ENCODE peak calls at places on chromosome 9, in four cellular contexts. V is brain microvascular endothelial cell, Q is fibroblast of lung, U is AG04449. L is an unnamed sample.

GRCh38 chr9:134864821-134865190 is 15.8 kb upstream of the FCN2 start:
- DNase-seq in V (no peak), Q (no peak), U (no peak), L (no peak)

GRCh38 chr9:115295749-115296148 is 177.8 kb upstream of the TNC start:
- DNase-seq in V (no peak), Q (no peak), U (no peak), L (no peak)

GRCh38 chr9:136182850-136183422 is 22.0 kb downstream of the LHX3 start:
- DNase-seq in V (no peak), Q (no peak), U (no peak), L (no peak)

GRCh38 chr9:134662143-134662876 is 20.7 kb downstream of the COL5A1 start:
- DNase-seq in V (peak), Q (peak), U (peak), L (peak)

GRCh38 chr9:131590907-131591844 is 45.9 kb downstream of the PRRT1B start:
- DNase-seq in V (peak), Q (peak), U (peak), L (peak)

GRCh38 chr9:35490910-35491465 is 1.1 kb downstream of the RUSC2 start:
- DNase-seq in V (peak), Q (peak), U (no peak), L (no peak)

GRCh38 chr9:121717141-121717749 is 65.8 kb downstream of the DAB2IP start:
- DNase-seq in V (no peak), Q (no peak), U (no peak), L (peak)

GRCh38 chr9:105993921-105994715 is 299.8 kb downstream of the TMEM38B start:
- DNase-seq in V (no peak), Q (no peak), U (no peak), L (no peak)

GRCh38 chr9:9847750-9848149 is 765.1 kb downstream of the PTPRD start:
- DNase-seq in V (no peak), Q (no peak), U (no peak), L (no peak)

GRCh38 chr9:136742640-136743391 is at the start of gene LCN10:
- DNase-seq in V (no peak), Q (no peak), U (no peak), L (no peak)

GRCh38 chr9:30574355-30575151 is 1809.9 kb upstream of the ACO1 start:
- DNase-seq in V (no peak), Q (no peak), U (no peak), L (no peak)

GRCh38 chr9:121267689-121268597 is at the start of gene GSN:
- DNase-seq in V (no peak), Q (peak), U (no peak), L (peak)

GRCh38 chr9:11743356-11743755 is 949.8 kb upstream of the TYRP1 start:
- DNase-seq in V (no peak), Q (no peak), U (no peak), L (no peak)

GRCh38 chr9:1051286-1052118 is 1.3 kb downstream of the DMRT2 start:
- DNase-seq in V (no peak), Q (peak), U (no peak), L (peak)

GRCh38 chr9:98598861-98599260 is 109.9 kb downstream of the GABBR2 start:
- DNase-seq in V (no peak), Q (no peak), U (no peak), L (no peak)

DNA sequence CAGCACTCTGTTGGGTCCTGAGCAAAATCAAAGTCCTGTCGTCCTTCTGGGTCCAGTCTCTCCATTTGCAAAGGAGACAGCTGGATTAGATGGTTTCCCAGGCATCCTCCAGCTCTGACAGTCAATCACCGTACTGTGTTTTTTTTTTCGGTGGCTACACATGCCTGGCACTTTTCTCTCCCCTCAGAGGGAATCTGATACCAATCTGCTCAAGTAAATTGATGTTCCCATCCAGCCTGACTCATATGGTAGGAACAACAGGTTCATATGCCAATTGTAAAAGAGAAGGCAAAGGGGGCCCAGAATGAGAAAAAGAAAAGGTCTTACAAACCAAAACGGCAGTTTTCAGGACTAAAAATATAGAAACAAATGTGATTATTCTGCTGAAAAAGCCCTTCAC is 1.2 kb downstream of the FBXO10 start:
- DNase-seq in V (no peak), Q (peak), U (no peak), L (no peak)
- H3K4me3 ChIP-seq in V (peak), Q (peak), U (peak), L (peak)

GRCh38 chr9:85487872-85488271 is 253.9 kb downstream of the AGTPBP1 start:
- DNase-seq in V (no peak), Q (no peak), U (no peak), L (no peak)

GRCh38 chr9:85484235-85484634 is 257.5 kb downstream of the AGTPBP1 start:
- DNase-seq in V (no peak), Q (no peak), U (no peak), L (no peak)

GRCh38 chr9:85479305-85479704 is 262.4 kb downstream of the AGTPBP1 start:
- DNase-seq in V (no peak), Q (no peak), U (no peak), L (no peak)

GRCh38 chr9:85478847-85479246 is 262.9 kb downstream of the AGTPBP1 start:
- DNase-seq in V (no peak), Q (no peak), U (no peak), L (no peak)

DNA sequence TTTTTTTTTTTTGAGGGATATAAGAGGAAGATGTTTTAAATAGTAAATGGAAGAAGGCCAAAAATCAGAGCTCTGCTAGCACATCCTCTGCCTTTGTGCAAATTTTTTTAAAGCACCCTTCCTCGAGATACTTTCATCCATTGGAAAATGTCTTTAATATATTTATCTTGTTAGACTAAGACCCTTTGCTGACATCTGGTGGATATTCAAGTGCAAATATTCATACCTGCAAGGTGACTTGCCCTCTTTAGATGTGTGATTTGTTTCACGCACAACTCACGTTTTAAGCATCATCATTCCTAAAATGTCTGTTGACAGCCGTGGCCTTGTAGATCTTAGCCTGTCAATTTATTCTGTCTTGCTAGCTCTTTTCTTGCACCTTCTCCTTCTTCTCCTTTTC is 258.5 kb downstream of the AGTPBP1 start:
- DNase-seq in V (no peak), Q (no peak), U (no peak), L (no peak)
- TF ChIP-seq CTCF in V (no peak), Q (no peak), U (no peak), L (no peak)

GRCh38 chr9:127974769-127975261 is 6.0 kb downstream of the EEIG1 start:
- DNase-seq in V (no peak), Q (peak), U (no peak), L (peak)

GRCh38 chr9:127977877-127978647 is 2.7 kb downstream of the EEIG1 start:
- DNase-seq in V (peak), Q (peak), U (peak), L (peak)

GRCh38 chr9:127975376-127976315 is 5.1 kb downstream of the EEIG1 start:
- DNase-seq in V (no peak), Q (no peak), U (no peak), L (peak)

GRCh38 chr9:127976943-127977871 is 3.6 kb downstream of the EEIG1 start:
- DNase-seq in V (no peak), Q (no peak), U (no peak), L (no peak)

DNA sequence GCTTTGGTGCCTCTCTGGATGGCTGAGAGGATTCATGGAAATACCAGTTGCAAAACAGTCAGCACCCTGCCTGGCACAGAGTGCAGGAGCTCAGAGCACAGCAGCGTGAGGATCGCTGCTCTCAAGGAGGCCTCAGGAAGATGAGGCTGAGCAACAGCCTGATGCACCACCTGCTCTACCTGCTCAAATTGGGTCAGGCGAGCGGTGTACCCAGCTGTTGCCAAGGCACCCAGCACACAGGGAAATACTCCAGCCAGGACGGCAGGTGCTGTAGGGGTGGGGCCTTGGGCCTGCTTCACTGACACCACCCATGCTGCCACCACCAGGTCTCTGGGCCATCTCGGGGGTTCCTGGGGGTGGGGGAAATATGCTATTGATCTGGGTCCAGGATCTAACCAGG is 4.3 kb downstream of the EEIG1 start:
- DNase-seq in V (no peak), Q (no peak), U (no peak), L (no peak)
- H3K4me3 ChIP-seq in V (no peak), Q (no peak), U (no peak), L (no peak)

DNA sequence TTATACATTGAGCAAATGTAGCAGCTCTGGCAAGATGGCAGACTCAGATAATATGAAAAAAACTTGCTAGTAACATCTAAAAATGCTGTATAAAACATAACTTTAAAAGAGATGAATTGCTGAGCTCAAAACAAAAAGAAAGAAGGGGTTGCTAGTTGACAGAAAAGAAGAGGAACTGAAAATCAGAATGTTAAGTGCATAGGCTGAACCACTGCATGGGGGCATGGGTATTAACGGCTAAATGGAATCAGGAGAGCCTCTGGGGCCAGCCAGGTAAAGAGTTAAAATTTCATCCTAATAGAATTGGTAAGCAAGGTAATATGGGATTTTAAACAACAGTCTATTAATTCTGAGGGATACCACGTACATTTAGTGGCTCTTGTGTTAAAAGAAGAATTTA is 146.8 kb downstream of the SMC2 start:
- DNase-seq in V (no peak), Q (no peak), U (no peak), L (no peak)
- TF ChIP-seq CTCF in V (no peak), Q (no peak), U (no peak), L (no peak)

DNA sequence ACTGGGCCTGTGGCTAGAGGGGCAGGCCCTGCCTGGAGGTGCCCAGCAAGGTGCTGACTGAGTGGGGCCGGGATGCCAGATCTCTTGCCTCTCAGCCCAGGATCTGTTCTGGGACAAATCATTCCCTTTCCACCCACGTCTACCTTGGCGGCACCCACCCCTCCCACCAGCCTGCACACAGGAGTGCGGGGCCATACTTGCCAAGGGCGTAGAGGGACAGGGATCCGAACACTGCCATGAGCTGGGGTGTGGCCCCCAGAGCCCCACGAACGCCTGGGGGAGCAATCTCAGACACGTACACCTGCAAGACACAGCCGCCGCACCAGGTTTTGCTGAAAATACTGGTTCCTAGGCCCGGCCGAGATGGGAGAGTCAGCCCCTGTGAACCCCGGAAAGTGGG is 2.9 kb downstream of the SLC2A6 start:
- DNase-seq in V (no peak), Q (no peak), U (no peak), L (no peak)
- H3K4me3 ChIP-seq in V (no peak), Q (no peak), U (no peak), L (no peak)

GRCh38 chr9:21931428-21931827 is 62.8 kb downstream of the CDKN2A start:
- DNase-seq in V (no peak), Q (peak), U (no peak), L (peak)

GRCh38 chr9:21923694-21924093 is 70.5 kb downstream of the CDKN2A start:
- DNase-seq in V (no peak), Q (no peak), U (no peak), L (no peak)

GRCh38 chr9:21933281-21933680 is 60.9 kb downstream of the CDKN2A start:
- DNase-seq in V (no peak), Q (peak), U (no peak), L (no peak)

GRCh38 chr9:21927752-21928151 is 66.4 kb downstream of the CDKN2A start:
- DNase-seq in V (no peak), Q (no peak), U (no peak), L (no peak)
- TF ChIP-seq CTCF in V (no peak), Q (no peak), U (no peak), L (no peak)

GRCh38 chr9:76085596-76085995 is 195.1 kb downstream of the PCSK5 start:
- DNase-seq in V (no peak), Q (no peak), U (no peak), L (no peak)
- H3K4me3 ChIP-seq in V (no peak), Q (no peak), U (no peak), L (no peak)

DNA sequence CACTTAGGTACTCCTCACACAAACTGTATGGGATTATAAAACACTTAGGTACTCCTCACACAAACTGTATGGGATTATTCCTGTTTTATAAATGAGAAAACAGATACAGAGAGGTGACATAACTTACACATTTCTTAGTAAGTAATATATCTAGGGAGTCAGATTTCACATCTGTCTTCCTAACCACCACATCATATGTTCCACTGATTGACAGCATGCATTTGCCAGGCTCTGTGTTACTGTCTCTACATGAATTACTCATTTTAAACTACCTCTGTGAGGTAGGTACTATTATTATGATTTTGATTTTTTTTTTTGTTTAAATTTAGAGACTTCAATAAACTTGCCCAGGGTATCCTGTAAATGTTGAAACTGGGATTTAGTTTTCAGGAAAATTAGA is 232.7 kb downstream of the CCDC171 start:
- DNase-seq in V (no peak), Q (no peak), U (no peak), L (no peak)
- TF ChIP-seq CTCF in V (no peak), Q (no peak), U (no peak), L (no peak)

L was measured in AG10803.